ENCODE peak calls at places on chromosomes 4 and X, in five cellular contexts. One of them, this sample, is unnamed.

GRCh38 chr4:90171491-90171890 is 44.3 kb downstream of the CCSER1 start:
- DNase-seq in sigmoid colon: no peak
- DNase-seq in prostate gland: no peak
- DNase-seq in SK-N-MC: no peak
- DNase-seq in HCT116: no peak
- DNase-seq in this sample: no peak

GRCh38 chr4:26736621-26737020 is 124.0 kb upstream of the STIM2 start:
- DNase-seq in prostate gland: no peak
- DNase-seq in HCT116: no peak
- DNase-seq in sigmoid colon: no peak
- DNase-seq in SK-N-MC: no peak
- DNase-seq in this sample: no peak

GRCh38 chrX:84339507-84340364 is 151.7 kb upstream of the RPS6KA6 start:
- DNase-seq in SK-N-MC: peak
- DNase-seq in HCT116: no peak
- DNase-seq in prostate gland: no peak
- DNase-seq in sigmoid colon: no peak
- DNase-seq in this sample: no peak

GRCh38 chrX:14409341-14409740 is 120.0 kb upstream of the GLRA2 start:
- DNase-seq in HCT116: no peak
- DNase-seq in prostate gland: no peak
- DNase-seq in SK-N-MC: peak
- DNase-seq in sigmoid colon: no peak
- DNase-seq in this sample: no peak

GRCh38 chrX:65196758-65197371 is 220.6 kb upstream of the ZC4H2 start:
- DNase-seq in prostate gland: peak
- DNase-seq in sigmoid colon: peak
- DNase-seq in HCT116: no peak
- DNase-seq in SK-N-MC: no peak
- DNase-seq in this sample: no peak

GRCh38 chr4:18318682-18319410 is 297.3 kb upstream of the LCORL start:
- DNase-seq in prostate gland: no peak
- DNase-seq in SK-N-MC: no peak
- DNase-seq in sigmoid colon: no peak
- DNase-seq in HCT116: no peak
- DNase-seq in this sample: no peak

GRCh38 chrX:120795301-120795700 is 80.4 kb downstream of the CT47B1 start:
- DNase-seq in SK-N-MC: no peak
- DNase-seq in sigmoid colon: no peak
- DNase-seq in prostate gland: no peak
- DNase-seq in HCT116: no peak
- DNase-seq in this sample: no peak

GRCh38 chr4:107780665-107781064 is 44.1 kb upstream of the SGMS2 start:
- DNase-seq in sigmoid colon: no peak
- DNase-seq in prostate gland: no peak
- DNase-seq in SK-N-MC: no peak
- DNase-seq in HCT116: peak
- DNase-seq in this sample: no peak

GRCh38 chr4:67885727-67886126 is 1.9 kb upstream of the TMPRSS11D start:
- DNase-seq in SK-N-MC: no peak
- DNase-seq in prostate gland: no peak
- DNase-seq in HCT116: peak
- DNase-seq in sigmoid colon: no peak
- DNase-seq in this sample: no peak

GRCh38 chr4:23728393-23728792 is 161.5 kb downstream of the PPARGC1A start:
- DNase-seq in sigmoid colon: no peak
- DNase-seq in HCT116: no peak
- DNase-seq in prostate gland: no peak
- DNase-seq in SK-N-MC: no peak
- DNase-seq in this sample: no peak

GRCh38 chr4:165378763-165379631 is at the start of gene CPE:
- DNase-seq in SK-N-MC: no peak
- DNase-seq in sigmoid colon: peak
- DNase-seq in HCT116: peak
- DNase-seq in prostate gland: peak
- DNase-seq in this sample: no peak

GRCh38 chr4:85482000-85482738 is 7.2 kb downstream of the ARHGAP24 start:
- DNase-seq in sigmoid colon: no peak
- DNase-seq in SK-N-MC: no peak
- DNase-seq in HCT116: no peak
- DNase-seq in prostate gland: no peak
- DNase-seq in this sample: no peak

GRCh38 chr4:34250562-34250961 is 1993.8 kb downstream of the ARAP2 start:
- DNase-seq in HCT116: no peak
- DNase-seq in SK-N-MC: no peak
- DNase-seq in prostate gland: no peak
- DNase-seq in sigmoid colon: no peak
- DNase-seq in this sample: no peak

GRCh38 chr4:95694411-95694810 is 145.5 kb upstream of the PDHA2 start:
- DNase-seq in sigmoid colon: no peak
- DNase-seq in HCT116: no peak
- DNase-seq in SK-N-MC: no peak
- DNase-seq in prostate gland: no peak
- DNase-seq in this sample: no peak

GRCh38 chrX:50718791-50719190 is 95.2 kb downstream of the SHROOM4 start:
- DNase-seq in sigmoid colon: no peak
- DNase-seq in prostate gland: no peak
- DNase-seq in HCT116: no peak
- DNase-seq in SK-N-MC: no peak
- DNase-seq in this sample: no peak

GRCh38 chr4:157713342-157713741 is 459.5 kb downstream of the GASK1B start:
- DNase-seq in SK-N-MC: no peak
- DNase-seq in sigmoid colon: no peak
- DNase-seq in prostate gland: no peak
- DNase-seq in HCT116: no peak
- DNase-seq in this sample: no peak

GRCh38 chrX:119690921-119691716 is 1.8 kb downstream of the SEPTIN6 start:
- DNase-seq in sigmoid colon: no peak
- DNase-seq in SK-N-MC: no peak
- DNase-seq in prostate gland: no peak
- DNase-seq in HCT116: no peak
- DNase-seq in this sample: no peak

GRCh38 chr4:139416073-139416673 is 37.7 kb upstream of the RAB33B start:
- DNase-seq in HCT116: peak
- DNase-seq in prostate gland: no peak
- DNase-seq in sigmoid colon: no peak
- DNase-seq in SK-N-MC: peak
- DNase-seq in this sample: no peak

DNA sequence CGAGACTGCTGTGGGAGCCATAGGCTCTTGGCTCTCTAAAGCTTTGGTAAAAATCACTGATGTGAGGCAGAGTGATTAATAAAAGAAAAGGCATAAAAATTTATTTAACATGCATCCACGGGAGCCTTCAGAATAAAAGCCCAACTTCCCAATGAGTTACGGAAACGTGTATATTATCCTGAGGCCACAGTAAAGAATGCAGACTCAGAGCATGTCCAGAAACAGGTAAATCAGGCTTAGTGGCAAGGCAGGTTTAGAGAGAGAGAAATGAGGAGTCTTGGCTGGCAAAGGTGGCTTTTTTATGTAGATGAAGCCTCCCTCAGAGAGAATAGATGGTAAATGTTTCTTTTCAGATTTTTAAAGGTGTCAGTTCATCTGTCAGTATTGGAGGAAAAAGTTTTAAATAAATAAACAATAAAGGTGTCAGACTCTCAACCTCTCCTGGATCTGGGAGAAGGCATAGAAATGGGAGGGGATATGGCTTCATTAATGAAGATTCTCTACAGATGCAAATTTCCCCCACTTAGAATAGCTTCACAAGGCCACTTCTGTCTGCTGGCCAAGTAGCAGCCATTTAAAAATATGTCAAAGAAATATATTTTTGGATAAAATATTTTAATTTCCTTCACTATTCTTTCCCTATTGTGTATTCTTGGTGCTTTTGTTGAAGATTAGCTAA is 24.0 kb downstream of the C4orf51 start:
- DNase-seq in sigmoid colon: no peak
- DNase-seq in SK-N-MC: no peak
- DNase-seq in prostate gland: peak
- DNase-seq in HCT116: no peak
- DNase-seq in this sample: no peak
- H3K27ac ChIP-seq in sigmoid colon: no peak
- H3K27ac ChIP-seq in SK-N-MC: no peak
- H3K27ac ChIP-seq in prostate gland: peak
- H3K27ac ChIP-seq in HCT116: no peak
- H3K27ac ChIP-seq in this sample: no peak

DNA sequence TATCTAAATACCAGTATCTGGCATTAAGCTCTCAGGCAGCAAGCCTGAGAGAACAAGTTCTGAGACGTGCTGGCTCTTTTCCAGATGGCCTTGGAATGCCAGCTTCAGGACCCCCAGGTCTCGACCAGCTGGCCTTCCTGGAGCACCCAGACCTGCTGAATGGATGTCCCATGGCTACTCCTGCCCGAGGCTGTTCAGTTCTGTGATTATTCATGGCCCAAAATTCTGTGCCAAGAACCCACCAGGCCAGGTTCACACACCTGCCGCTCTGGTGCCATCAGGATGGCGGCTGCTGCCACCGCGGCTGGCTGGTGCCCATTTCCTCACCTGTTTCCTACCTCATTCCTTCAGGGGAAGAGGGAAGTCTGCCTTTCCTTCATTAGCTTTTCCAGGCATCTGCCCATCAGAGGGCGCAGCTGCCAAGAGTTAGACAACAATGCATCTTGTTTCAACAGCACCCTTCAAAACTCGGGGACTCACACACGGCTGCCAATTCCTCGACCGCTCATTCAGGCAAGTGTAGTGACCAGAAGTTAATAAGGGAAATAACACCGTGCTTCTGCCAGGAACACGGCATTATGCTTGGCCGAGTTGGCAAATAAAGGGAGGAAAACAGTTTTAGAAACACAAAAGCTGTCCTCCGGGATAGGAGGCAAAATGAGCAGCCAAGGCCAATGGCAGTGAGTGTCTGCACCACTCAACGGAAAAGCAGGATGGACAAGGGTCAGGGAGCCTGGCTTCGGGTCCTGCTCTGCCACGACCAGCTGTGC is 173.8 kb downstream of the NSUN7 start:
- DNase-seq in sigmoid colon: no peak
- DNase-seq in SK-N-MC: no peak
- DNase-seq in HCT116: no peak
- DNase-seq in prostate gland: no peak
- DNase-seq in this sample: no peak
- TF ChIP-seq POLR2AphosphoS5 in sigmoid colon: no peak
- TF ChIP-seq POLR2AphosphoS5 in SK-N-MC: no peak
- TF ChIP-seq POLR2AphosphoS5 in HCT116: no peak
- TF ChIP-seq POLR2AphosphoS5 in prostate gland: peak
- TF ChIP-seq POLR2AphosphoS5 in this sample: peak

GRCh38 chr4:84167089-84167488 is 332.0 kb downstream of the NKX6-1 start:
- DNase-seq in prostate gland: no peak
- DNase-seq in SK-N-MC: no peak
- DNase-seq in HCT116: peak
- DNase-seq in sigmoid colon: no peak
- DNase-seq in this sample: no peak
- H3K4me3 ChIP-seq in prostate gland: no peak
- H3K4me3 ChIP-seq in SK-N-MC: no peak
- H3K4me3 ChIP-seq in HCT116: no peak
- H3K4me3 ChIP-seq in sigmoid colon: no peak
- H3K4me3 ChIP-seq in this sample: no peak

DNA sequence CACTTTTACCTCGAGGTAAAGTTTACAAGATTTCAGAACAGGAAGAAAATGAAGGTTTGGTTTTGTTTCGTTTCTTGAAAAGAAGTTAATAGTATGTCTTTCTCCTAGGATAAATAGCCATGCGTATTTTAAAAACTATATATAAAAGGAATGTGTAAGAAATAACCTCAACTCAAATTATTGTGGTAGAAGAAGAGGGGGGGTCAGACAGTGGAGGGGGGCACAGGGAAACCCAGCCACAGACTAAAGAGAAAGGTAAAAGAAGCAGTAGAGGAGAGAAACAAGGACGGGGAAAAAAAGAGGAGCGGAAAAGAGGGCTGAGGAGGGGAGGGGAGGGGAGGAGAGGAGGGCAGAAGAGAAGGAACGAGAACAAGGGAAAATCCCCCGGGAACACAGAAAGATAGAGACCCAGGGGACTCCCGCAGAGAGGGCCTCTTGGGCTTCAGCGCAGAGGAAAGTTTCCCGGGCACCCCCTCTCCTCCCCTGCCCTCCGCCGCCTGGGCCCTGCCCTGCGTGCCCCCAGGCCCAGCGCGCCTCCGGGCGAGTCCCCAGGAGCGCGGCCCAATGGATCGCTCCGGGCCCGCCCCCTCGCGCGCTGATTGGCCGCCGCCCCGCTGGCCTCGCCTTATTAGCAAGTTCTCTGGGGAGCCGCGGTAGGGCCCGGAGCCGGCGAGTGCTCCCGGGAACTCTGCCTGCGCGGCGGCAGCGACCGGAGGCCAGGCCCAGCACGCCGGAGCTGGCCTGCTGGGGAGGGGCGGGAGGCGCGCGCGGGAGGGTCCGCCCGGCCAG is at the start of gene MSX1:
- DNase-seq in SK-N-MC: no peak
- DNase-seq in HCT116: peak
- DNase-seq in prostate gland: peak
- DNase-seq in sigmoid colon: peak
- DNase-seq in this sample: no peak
- H3K27ac ChIP-seq in SK-N-MC: peak
- H3K27ac ChIP-seq in HCT116: peak
- H3K27ac ChIP-seq in prostate gland: peak
- H3K27ac ChIP-seq in sigmoid colon: no peak
- H3K27ac ChIP-seq in this sample: peak

DNA sequence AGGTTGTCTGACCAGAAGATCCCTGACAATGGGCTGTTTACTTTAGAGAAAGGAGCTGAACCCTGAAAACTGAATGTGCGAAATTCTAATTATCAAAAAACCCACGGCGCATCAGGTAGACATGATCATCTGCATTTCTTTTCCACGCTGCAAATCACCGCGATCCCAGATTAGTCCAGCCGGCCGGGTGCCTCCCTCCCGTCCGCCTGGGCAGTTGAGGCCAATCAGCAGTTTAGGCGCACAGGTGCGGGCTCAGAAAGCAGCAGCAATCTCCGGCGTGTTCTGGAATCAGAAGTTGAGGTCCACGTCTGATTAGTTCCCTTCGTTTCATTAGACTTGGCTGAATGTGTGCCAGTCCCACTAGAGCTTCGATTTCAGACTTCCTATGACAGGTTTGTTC is 73.9 kb downstream of the ACOX3 start:
- DNase-seq in HCT116: no peak
- DNase-seq in prostate gland: no peak
- DNase-seq in sigmoid colon: no peak
- DNase-seq in SK-N-MC: no peak
- DNase-seq in this sample: no peak
- TF ChIP-seq POLR2AphosphoS5 in HCT116: no peak
- TF ChIP-seq POLR2AphosphoS5 in prostate gland: no peak
- TF ChIP-seq POLR2AphosphoS5 in sigmoid colon: no peak
- TF ChIP-seq POLR2AphosphoS5 in SK-N-MC: no peak
- TF ChIP-seq POLR2AphosphoS5 in this sample: no peak

GRCh38 chr4:75779059-75779757 is 54.8 kb downstream of the USO1 start:
- DNase-seq in sigmoid colon: no peak
- DNase-seq in SK-N-MC: no peak
- DNase-seq in prostate gland: no peak
- DNase-seq in HCT116: no peak
- DNase-seq in this sample: no peak
- H3K4me3 ChIP-seq in sigmoid colon: no peak
- H3K4me3 ChIP-seq in SK-N-MC: no peak
- H3K4me3 ChIP-seq in prostate gland: no peak
- H3K4me3 ChIP-seq in HCT116: no peak
- H3K4me3 ChIP-seq in this sample: no peak